ENCODE peak calls at places on chromosomes 16 and 17, in seven cellular contexts. U, W, S, C, E, P and J are unnamed samples.

GRCh38 chr17:29677139-29677834 is 54.6 kb upstream of the CORO6 start:
- DNase-seq in E (no peak), P (no peak), U (no peak), S (no peak), C (no peak), W (no peak), J (no peak)

GRCh38 chr17:73156887-73157870 is 7.6 kb upstream of the SSTR2 start:
- DNase-seq in S (no peak), U (no peak), E (no peak), P (no peak), W (no peak), C (no peak), J (no peak)

GRCh38 chr16:89584768-89585549 is 9.4 kb downstream of the CPNE7 start:
- DNase-seq in S (no peak), U (no peak), E (no peak), P (no peak), C (no peak), W (no peak), J (no peak)

GRCh38 chr16:56116577-56116964 is 74.7 kb upstream of the GNAO1 start:
- DNase-seq in C (no peak), U (no peak), S (no peak), W (no peak), P (no peak), E (no peak), J (no peak)

GRCh38 chr17:29595943-29596774 is 3.2 kb downstream of the ANKRD13B start:
- DNase-seq in C (no peak), S (no peak), E (no peak), P (no peak), W (no peak), U (no peak), J (no peak)

GRCh38 chr17:69433093-69433492 is 18.6 kb downstream of the MAP2K6 start:
- DNase-seq in S (no peak), C (no peak), U (no peak), P (no peak), W (no peak), E (no peak), J (no peak)

GRCh38 chr17:46865100-46865499 is 13.7 kb downstream of the WNT9B start:
- DNase-seq in U (no peak), P (peak), W (no peak), E (no peak), C (no peak), S (no peak), J (no peak)

GRCh38 chr17:81294512-81295030 is 536 bp downstream of the SLC38A10 start:
- DNase-seq in S (no peak), E (no peak), P (no peak), C (peak), U (peak), W (no peak), J (no peak)

GRCh38 chr17:76816590-76817135 is 51.5 kb upstream of the MGAT5B start:
- DNase-seq in W (peak), S (no peak), P (peak), U (peak), E (no peak), C (peak), J (no peak)

GRCh38 chr17:17084941-17085340 is 42.7 kb downstream of the MPRIP start:
- DNase-seq in U (no peak), W (no peak), C (no peak), S (no peak), P (no peak), E (no peak), J (no peak)

GRCh38 chr17:34979650-34980352 is 511 bp upstream of the LIG3 start:
- DNase-seq in S (no peak), C (no peak), W (no peak), U (no peak), E (no peak), P (no peak), J (no peak)

GRCh38 chr16:1108299-1109252 is 12.5 kb upstream of the C1QTNF8 start:
- DNase-seq in U (peak), C (no peak), W (no peak), S (no peak), E (peak), P (no peak), J (no peak)

GRCh38 chr17:77365584-77366186 is 224.9 kb downstream of the SEC14L1 start:
- DNase-seq in W (no peak), P (peak), S (no peak), U (peak), E (no peak), C (peak), J (no peak)